ENCODE peak calls at places on chromosomes 12 and 14, in ten cellular contexts. One of them, this sample, is unnamed.

GRCh38 chr12:57813971-57814771 is 4.4 kb downstream of the AVIL start:
- DNase-seq in choroid plexus epithelial cell: peak; percentile 42
- DNase-seq in fibroblast of lung: peak; percentile 60
- DNase-seq in heart right ventricle: no peak
- DNase-seq in ovary: peak; percentile 51
- DNase-seq in CD8-positive, alpha-beta T cell: no peak
- DNase-seq in foreskin fibroblast: no peak
- DNase-seq in bronchial epithelial cell: no peak
- DNase-seq in brain microvascular endothelial cell: no peak
- DNase-seq in IMR-90: no peak
- DNase-seq in this sample: no peak

GRCh38 chr12:12705833-12706520 is 10.0 kb upstream of the GPR19 start:
- DNase-seq in choroid plexus epithelial cell: no peak
- DNase-seq in fibroblast of lung: no peak
- DNase-seq in heart right ventricle: peak; percentile 34
- DNase-seq in ovary: no peak
- DNase-seq in CD8-positive, alpha-beta T cell: peak; percentile 93
- DNase-seq in foreskin fibroblast: no peak
- DNase-seq in bronchial epithelial cell: no peak
- DNase-seq in brain microvascular endothelial cell: no peak
- DNase-seq in IMR-90: no peak
- DNase-seq in this sample: no peak

GRCh38 chr12:119036878-119037493 is 55.6 kb downstream of the SRRM4 start:
- DNase-seq in choroid plexus epithelial cell: peak; percentile 1
- DNase-seq in fibroblast of lung: no peak
- DNase-seq in heart right ventricle: no peak
- DNase-seq in ovary: no peak
- DNase-seq in CD8-positive, alpha-beta T cell: no peak
- DNase-seq in foreskin fibroblast: no peak
- DNase-seq in bronchial epithelial cell: no peak
- DNase-seq in brain microvascular endothelial cell: peak; percentile 6
- DNase-seq in IMR-90: no peak
- DNase-seq in this sample: no peak

GRCh38 chr12:45989277-45989856 is 1.0 kb downstream of the SCAF11 start:
- DNase-seq in choroid plexus epithelial cell: peak; percentile 41
- DNase-seq in fibroblast of lung: no peak
- DNase-seq in heart right ventricle: no peak
- DNase-seq in ovary: no peak
- DNase-seq in CD8-positive, alpha-beta T cell: no peak
- DNase-seq in foreskin fibroblast: no peak
- DNase-seq in bronchial epithelial cell: peak; percentile 33
- DNase-seq in brain microvascular endothelial cell: no peak
- DNase-seq in IMR-90: peak; percentile 26
- DNase-seq in this sample: no peak

GRCh38 chr12:6957741-6958608 is 6.8 kb downstream of the PTPN6 start:
- DNase-seq in choroid plexus epithelial cell: no peak
- DNase-seq in fibroblast of lung: no peak
- DNase-seq in heart right ventricle: no peak
- DNase-seq in ovary: no peak
- DNase-seq in CD8-positive, alpha-beta T cell: no peak
- DNase-seq in foreskin fibroblast: no peak
- DNase-seq in bronchial epithelial cell: no peak
- DNase-seq in brain microvascular endothelial cell: no peak
- DNase-seq in IMR-90: no peak
- DNase-seq in this sample: no peak

GRCh38 chr14:25009891-25010290 is 40.1 kb downstream of the STXBP6 start:
- DNase-seq in choroid plexus epithelial cell: no peak
- DNase-seq in fibroblast of lung: peak; percentile 87
- DNase-seq in heart right ventricle: no peak
- DNase-seq in ovary: no peak
- DNase-seq in CD8-positive, alpha-beta T cell: no peak
- DNase-seq in foreskin fibroblast: peak; percentile 13
- DNase-seq in bronchial epithelial cell: no peak
- DNase-seq in brain microvascular endothelial cell: peak; percentile 1
- DNase-seq in IMR-90: peak; percentile 39
- DNase-seq in this sample: no peak

GRCh38 chr12:31662176-31662849 is 2.8 kb downstream of the ETFBKMT start:
- DNase-seq in choroid plexus epithelial cell: no peak
- DNase-seq in fibroblast of lung: no peak
- DNase-seq in heart right ventricle: no peak
- DNase-seq in ovary: no peak
- DNase-seq in CD8-positive, alpha-beta T cell: no peak
- DNase-seq in foreskin fibroblast: no peak
- DNase-seq in bronchial epithelial cell: no peak
- DNase-seq in brain microvascular endothelial cell: no peak
- DNase-seq in IMR-90: no peak
- DNase-seq in this sample: no peak

GRCh38 chr14:68607081-68607851 is 185.6 kb downstream of the ZFP36L1 start:
- DNase-seq in choroid plexus epithelial cell: peak; percentile 59
- DNase-seq in fibroblast of lung: peak; percentile 33
- DNase-seq in heart right ventricle: no peak
- DNase-seq in ovary: peak; percentile 64
- DNase-seq in CD8-positive, alpha-beta T cell: no peak
- DNase-seq in foreskin fibroblast: no peak
- DNase-seq in bronchial epithelial cell: no peak
- DNase-seq in brain microvascular endothelial cell: no peak
- DNase-seq in IMR-90: peak; percentile 64
- DNase-seq in this sample: no peak

GRCh38 chr14:50670196-50670875 is 2.2 kb upstream of the SAV1 start:
- DNase-seq in choroid plexus epithelial cell: no peak
- DNase-seq in fibroblast of lung: peak; percentile 25
- DNase-seq in heart right ventricle: no peak
- DNase-seq in ovary: no peak
- DNase-seq in CD8-positive, alpha-beta T cell: no peak
- DNase-seq in foreskin fibroblast: no peak
- DNase-seq in bronchial epithelial cell: peak; percentile 11
- DNase-seq in brain microvascular endothelial cell: no peak
- DNase-seq in IMR-90: peak; percentile 49
- DNase-seq in this sample: no peak

GRCh38 chr12:24396266-24396665 is 446.8 kb upstream of the SOX5 start:
- DNase-seq in choroid plexus epithelial cell: no peak
- DNase-seq in fibroblast of lung: no peak
- DNase-seq in heart right ventricle: no peak
- DNase-seq in ovary: no peak
- DNase-seq in CD8-positive, alpha-beta T cell: no peak
- DNase-seq in foreskin fibroblast: no peak
- DNase-seq in bronchial epithelial cell: no peak
- DNase-seq in brain microvascular endothelial cell: no peak
- DNase-seq in IMR-90: no peak
- DNase-seq in this sample: no peak

GRCh38 chr12:120292411-120292660 is 633 bp upstream of the RNU4-2 start:
- DNase-seq in choroid plexus epithelial cell: no peak
- DNase-seq in fibroblast of lung: no peak
- DNase-seq in heart right ventricle: no peak
- DNase-seq in ovary: no peak
- DNase-seq in CD8-positive, alpha-beta T cell: no peak
- DNase-seq in foreskin fibroblast: no peak
- DNase-seq in bronchial epithelial cell: no peak
- DNase-seq in brain microvascular endothelial cell: no peak
- DNase-seq in IMR-90: no peak
- DNase-seq in this sample: no peak

GRCh38 chr14:98189521-98189920 is 1082.5 kb downstream of the BCL11B start:
- DNase-seq in choroid plexus epithelial cell: no peak
- DNase-seq in fibroblast of lung: no peak
- DNase-seq in heart right ventricle: no peak
- DNase-seq in ovary: no peak
- DNase-seq in CD8-positive, alpha-beta T cell: peak; percentile 78
- DNase-seq in foreskin fibroblast: no peak
- DNase-seq in bronchial epithelial cell: no peak
- DNase-seq in brain microvascular endothelial cell: no peak
- DNase-seq in IMR-90: no peak
- DNase-seq in this sample: no peak

GRCh38 chr12:12926571-12927071 is 25.3 kb downstream of the GPRC5D start:
- DNase-seq in choroid plexus epithelial cell: peak; percentile 33
- DNase-seq in fibroblast of lung: peak; percentile 41
- DNase-seq in heart right ventricle: no peak
- DNase-seq in ovary: no peak
- DNase-seq in CD8-positive, alpha-beta T cell: no peak
- DNase-seq in foreskin fibroblast: no peak
- DNase-seq in bronchial epithelial cell: no peak
- DNase-seq in brain microvascular endothelial cell: no peak
- DNase-seq in IMR-90: no peak
- DNase-seq in this sample: no peak

DNA sequence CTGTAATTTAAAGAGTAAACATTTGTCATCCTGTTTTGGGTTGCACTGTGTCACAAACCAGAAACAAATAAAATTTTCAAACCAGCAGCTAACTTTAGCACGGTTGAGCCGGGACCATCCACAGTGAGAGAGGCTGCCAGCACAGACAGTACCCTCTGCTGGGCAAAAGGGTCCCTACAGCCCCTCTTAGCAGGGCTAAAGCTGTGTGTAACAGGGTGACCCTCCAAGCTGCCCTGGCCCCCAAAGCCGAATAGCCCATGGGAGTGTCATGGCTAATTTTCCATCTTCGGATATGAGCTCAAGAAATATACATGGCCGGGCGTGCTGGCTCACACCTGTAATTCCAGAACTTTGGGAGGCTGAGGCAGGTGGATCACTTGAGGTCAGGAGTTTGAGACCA is 157.1 kb upstream of the GRIN2B start:
- DNase-seq in choroid plexus epithelial cell: no peak
- DNase-seq in fibroblast of lung: no peak
- DNase-seq in heart right ventricle: no peak
- DNase-seq in ovary: no peak
- DNase-seq in CD8-positive, alpha-beta T cell: no peak
- DNase-seq in foreskin fibroblast: no peak
- DNase-seq in bronchial epithelial cell: no peak
- DNase-seq in brain microvascular endothelial cell: no peak
- DNase-seq in IMR-90: no peak
- DNase-seq in this sample: no peak
- TF ChIP-seq CTCF in choroid plexus epithelial cell: no peak
- TF ChIP-seq CTCF in fibroblast of lung: no peak
- TF ChIP-seq CTCF in heart right ventricle: peak; percentile 9
- TF ChIP-seq CTCF in ovary: no peak
- TF ChIP-seq CTCF in CD8-positive, alpha-beta T cell: no peak
- TF ChIP-seq CTCF in foreskin fibroblast: no peak
- TF ChIP-seq CTCF in bronchial epithelial cell: no peak
- TF ChIP-seq CTCF in brain microvascular endothelial cell: peak; percentile 5
- TF ChIP-seq CTCF in IMR-90: no peak
- TF ChIP-seq CTCF in this sample: no peak

DNA sequence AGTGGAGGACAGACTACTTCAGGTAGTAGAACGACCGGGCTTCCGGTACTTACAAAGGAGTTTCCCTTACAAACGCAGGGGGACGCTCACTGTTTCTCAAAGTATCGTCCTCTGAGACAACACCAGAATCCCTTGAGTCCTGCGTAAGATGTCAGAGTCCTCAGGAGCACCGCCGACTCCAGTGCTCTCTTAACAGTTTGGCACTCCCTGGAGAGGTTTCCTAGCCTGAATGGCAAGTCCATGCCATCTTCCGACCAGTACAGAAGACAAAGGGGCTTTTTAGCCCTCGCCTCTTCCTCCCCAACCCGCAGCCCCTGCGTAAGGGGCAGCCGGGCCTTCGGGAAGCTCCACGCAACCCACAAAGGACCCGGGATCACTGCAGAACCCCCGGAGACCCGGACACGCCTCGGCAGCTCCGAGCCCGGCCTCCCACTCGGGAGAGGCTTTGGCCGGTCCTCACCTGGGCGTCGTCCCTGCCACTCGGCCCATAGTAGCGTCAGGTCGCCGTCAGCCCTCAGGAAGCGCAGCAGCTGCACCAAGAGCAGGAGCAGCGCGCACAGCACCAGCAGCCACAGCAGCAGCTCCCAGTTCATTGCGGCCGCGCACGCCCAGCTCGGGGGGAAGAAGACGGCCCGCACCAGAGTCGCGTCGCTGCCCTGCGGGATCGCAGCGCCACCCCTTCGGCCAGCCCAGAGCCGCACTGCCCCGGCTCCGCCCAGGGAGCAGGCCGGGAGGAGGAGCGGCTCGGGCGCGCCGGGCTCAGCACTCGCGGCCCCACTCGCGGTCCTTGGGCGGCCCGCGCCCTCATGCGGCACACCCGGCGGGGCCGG is at the start of gene DHRS7:
- DNase-seq in choroid plexus epithelial cell: peak; percentile 75
- DNase-seq in fibroblast of lung: peak; percentile 81
- DNase-seq in heart right ventricle: peak; percentile 90
- DNase-seq in ovary: peak; percentile 75
- DNase-seq in CD8-positive, alpha-beta T cell: peak; percentile 81
- DNase-seq in foreskin fibroblast: peak; percentile 85
- DNase-seq in bronchial epithelial cell: peak; percentile 72
- DNase-seq in brain microvascular endothelial cell: peak; percentile 60
- DNase-seq in IMR-90: peak; percentile 71
- DNase-seq in this sample: peak; percentile 95
- TF ChIP-seq CTCF in choroid plexus epithelial cell: peak; percentile 47
- TF ChIP-seq CTCF in fibroblast of lung: peak; percentile 55
- TF ChIP-seq CTCF in heart right ventricle: peak; percentile 70
- TF ChIP-seq CTCF in ovary: peak; percentile 39
- TF ChIP-seq CTCF in CD8-positive, alpha-beta T cell: no peak
- TF ChIP-seq CTCF in foreskin fibroblast: peak; percentile 10
- TF ChIP-seq CTCF in bronchial epithelial cell: peak; percentile 37
- TF ChIP-seq CTCF in brain microvascular endothelial cell: peak; percentile 39
- TF ChIP-seq CTCF in IMR-90: peak; percentile 49
- TF ChIP-seq CTCF in this sample: peak; percentile 52

GRCh38 chr12:51832708-51833107 is 15.8 kb downstream of the FIGNL2 start:
- DNase-seq in choroid plexus epithelial cell: no peak
- DNase-seq in fibroblast of lung: no peak
- DNase-seq in heart right ventricle: no peak
- DNase-seq in ovary: no peak
- DNase-seq in CD8-positive, alpha-beta T cell: no peak
- DNase-seq in foreskin fibroblast: no peak
- DNase-seq in bronchial epithelial cell: no peak
- DNase-seq in brain microvascular endothelial cell: no peak
- DNase-seq in IMR-90: no peak
- DNase-seq in this sample: no peak
- TF ChIP-seq CTCF in choroid plexus epithelial cell: no peak
- TF ChIP-seq CTCF in fibroblast of lung: no peak
- TF ChIP-seq CTCF in heart right ventricle: no peak
- TF ChIP-seq CTCF in ovary: no peak
- TF ChIP-seq CTCF in CD8-positive, alpha-beta T cell: no peak
- TF ChIP-seq CTCF in foreskin fibroblast: no peak
- TF ChIP-seq CTCF in bronchial epithelial cell: no peak
- TF ChIP-seq CTCF in brain microvascular endothelial cell: no peak
- TF ChIP-seq CTCF in IMR-90: no peak
- TF ChIP-seq CTCF in this sample: no peak

GRCh38 chr12:74418573-74418972 is 119.1 kb upstream of the ATXN7L3B start:
- DNase-seq in choroid plexus epithelial cell: no peak
- DNase-seq in fibroblast of lung: no peak
- DNase-seq in heart right ventricle: no peak
- DNase-seq in ovary: no peak
- DNase-seq in CD8-positive, alpha-beta T cell: no peak
- DNase-seq in foreskin fibroblast: no peak
- DNase-seq in bronchial epithelial cell: no peak
- DNase-seq in brain microvascular endothelial cell: no peak
- DNase-seq in IMR-90: no peak
- DNase-seq in this sample: no peak

GRCh38 chr12:74412607-74413230 is 124.9 kb upstream of the ATXN7L3B start:
- DNase-seq in choroid plexus epithelial cell: peak; percentile 36
- DNase-seq in fibroblast of lung: peak; percentile 10
- DNase-seq in heart right ventricle: no peak
- DNase-seq in ovary: no peak
- DNase-seq in CD8-positive, alpha-beta T cell: no peak
- DNase-seq in foreskin fibroblast: peak; percentile 0
- DNase-seq in bronchial epithelial cell: peak; percentile 32
- DNase-seq in brain microvascular endothelial cell: no peak
- DNase-seq in IMR-90: peak; percentile 3
- DNase-seq in this sample: no peak

DNA sequence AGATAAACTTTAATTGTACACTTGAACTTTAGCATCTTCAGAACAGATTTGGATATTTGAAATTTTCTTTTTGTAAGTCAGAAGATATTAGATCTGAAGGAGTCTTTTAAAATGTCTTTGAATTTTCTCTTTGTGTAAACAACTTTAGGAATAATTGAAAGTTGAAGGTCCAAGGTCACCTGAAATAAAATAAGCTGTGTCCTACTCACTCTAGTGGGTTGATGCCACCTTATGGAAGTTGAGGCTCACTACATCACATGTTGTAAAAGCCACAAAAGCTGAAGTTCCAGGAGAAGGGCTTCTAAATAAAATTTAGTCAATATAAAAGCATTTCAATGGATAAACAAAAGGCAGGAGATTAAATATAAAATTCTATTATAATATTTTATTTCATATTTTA is 122.0 kb upstream of the ATXN7L3B start:
- DNase-seq in choroid plexus epithelial cell: peak; percentile 54
- DNase-seq in fibroblast of lung: peak; percentile 14
- DNase-seq in heart right ventricle: no peak
- DNase-seq in ovary: no peak
- DNase-seq in CD8-positive, alpha-beta T cell: no peak
- DNase-seq in foreskin fibroblast: peak; percentile 0
- DNase-seq in bronchial epithelial cell: peak; percentile 36
- DNase-seq in brain microvascular endothelial cell: peak; percentile 28
- DNase-seq in IMR-90: peak; percentile 17
- DNase-seq in this sample: no peak
- TF ChIP-seq CTCF in choroid plexus epithelial cell: peak; percentile 67
- TF ChIP-seq CTCF in fibroblast of lung: peak; percentile 47
- TF ChIP-seq CTCF in heart right ventricle: peak; percentile 40
- TF ChIP-seq CTCF in ovary: no peak
- TF ChIP-seq CTCF in CD8-positive, alpha-beta T cell: no peak
- TF ChIP-seq CTCF in foreskin fibroblast: peak; percentile 41
- TF ChIP-seq CTCF in bronchial epithelial cell: peak; percentile 32
- TF ChIP-seq CTCF in brain microvascular endothelial cell: peak; percentile 64
- TF ChIP-seq CTCF in IMR-90: peak; percentile 36
- TF ChIP-seq CTCF in this sample: peak; percentile 31

This sample was measured in heart left ventricle.